ENCODE peak calls at places on chromosomes 11 and 22, in four cellular contexts. One of them, this sample, is unnamed.
A peak's percentile ranks its signal among the peaks of the same experiment; 100 is the strongest.

GRCh38 chr11:75689861-75690641 is 21.2 kb upstream of the MAP6 start:
- DNase-seq in body of pancreas: no peak
- DNase-seq in T-helper 2 cell: no peak
- DNase-seq in HEK293T: no peak
- DNase-seq in this sample: no peak

GRCh38 chr11:116329354-116330090 is 443.3 kb downstream of the BUD13 start:
- DNase-seq in body of pancreas: no peak
- DNase-seq in T-helper 2 cell: no peak
- DNase-seq in HEK293T: no peak
- DNase-seq in this sample: no peak

GRCh38 chr11:108135845-108136599 is 14.7 kb downstream of the ACAT1 start:
- DNase-seq in body of pancreas: no peak
- DNase-seq in T-helper 2 cell: peak; percentile 76
- DNase-seq in HEK293T: peak; percentile 14
- DNase-seq in this sample: no peak

GRCh38 chr22:41262250-41262765 is 21.6 kb upstream of the CHADL start:
- DNase-seq in body of pancreas: no peak
- DNase-seq in T-helper 2 cell: no peak
- DNase-seq in HEK293T: no peak
- DNase-seq in this sample: no peak

GRCh38 chr11:10699072-10699471 is 5.5 kb upstream of the IRAG1 start:
- DNase-seq in body of pancreas: no peak
- DNase-seq in T-helper 2 cell: no peak
- DNase-seq in HEK293T: no peak
- DNase-seq in this sample: no peak

GRCh38 chr22:27003301-27003700 is 345.9 kb downstream of the MIAT start:
- DNase-seq in body of pancreas: no peak
- DNase-seq in T-helper 2 cell: no peak
- DNase-seq in HEK293T: no peak
- DNase-seq in this sample: no peak

GRCh38 chr22:49947296-49947622 is 13.3 kb upstream of the PIM3 start:
- DNase-seq in body of pancreas: no peak
- DNase-seq in T-helper 2 cell: no peak
- DNase-seq in HEK293T: no peak
- DNase-seq in this sample: no peak

GRCh38 chr11:73217131-73217809 is 811 bp upstream of the P2RY2 start:
- DNase-seq in body of pancreas: peak; percentile 61
- DNase-seq in T-helper 2 cell: no peak
- DNase-seq in HEK293T: no peak
- DNase-seq in this sample: no peak

GRCh38 chr11:117219455-117219854 is 12.4 kb downstream of the PCSK7 start:
- DNase-seq in body of pancreas: no peak
- DNase-seq in T-helper 2 cell: no peak
- DNase-seq in HEK293T: no peak
- DNase-seq in this sample: no peak

GRCh38 chr22:46421272-46421671 is 85.8 kb downstream of the TRMU start:
- DNase-seq in body of pancreas: no peak
- DNase-seq in T-helper 2 cell: peak; percentile 29
- DNase-seq in HEK293T: no peak
- DNase-seq in this sample: no peak

GRCh38 chr11:72328366-72329224 is 84.6 kb upstream of the PHOX2A start:
- DNase-seq in body of pancreas: no peak
- DNase-seq in T-helper 2 cell: peak; percentile 30
- DNase-seq in HEK293T: no peak
- DNase-seq in this sample: no peak

GRCh38 chr22:50581950-50582561 is 593 bp downstream of the CHKB start:
- DNase-seq in body of pancreas: peak; percentile 44
- DNase-seq in T-helper 2 cell: peak; percentile 73
- DNase-seq in HEK293T: peak; percentile 28
- DNase-seq in this sample: peak; percentile 28

GRCh38 chr11:11612439-11612838 is 9.4 kb downstream of the GALNT18 start:
- DNase-seq in body of pancreas: no peak
- DNase-seq in T-helper 2 cell: no peak
- DNase-seq in HEK293T: no peak
- DNase-seq in this sample: no peak

GRCh38 chr11:47631473-47631872 is 10.9 kb downstream of the MTCH2 start:
- DNase-seq in body of pancreas: no peak
- DNase-seq in T-helper 2 cell: no peak
- DNase-seq in HEK293T: no peak
- DNase-seq in this sample: no peak

GRCh38 chr11:75342966-75343870 is 8.2 kb downstream of the ARRB1 start:
- DNase-seq in body of pancreas: peak; percentile 89
- DNase-seq in T-helper 2 cell: no peak
- DNase-seq in HEK293T: no peak
- DNase-seq in this sample: peak; percentile 94